ENCODE peak calls at places on chromosome 11, in eight cellular contexts. X is CD4-positive, alpha-beta T cell; B is GDM1; Q is ELF-1; K is mucosa of gallbladder; R is hypothalamus; M is spleen; G is GM06990. U is an unnamed sample.

GRCh38 chr11:23540101-23540561 is 679.9 kb upstream of the CCDC179 start:
- DNase-seq in X (no peak), B (peak), Q (peak), K (no peak), R (no peak), M (no peak), G (no peak), U (peak)

GRCh38 chr11:66854231-66854661 is 2.6 kb upstream of the LRFN4 start:
- DNase-seq in X (no peak), B (no peak), Q (no peak), K (no peak), R (no peak), M (peak), G (no peak), U (no peak)

GRCh38 chr11:5808500-5809121 is at the start of gene OR52N2:
- DNase-seq in X (peak), B (peak), Q (peak), K (peak), R (peak), M (peak), G (peak), U (peak)

GRCh38 chr11:77503006-77503405 is 29.1 kb upstream of the PAK1 start:
- DNase-seq in X (no peak), B (no peak), Q (peak), K (peak), R (no peak), M (no peak), G (no peak), U (no peak)

GRCh38 chr11:130464289-130464812 is 15.9 kb downstream of the ADAMTS15 start:
- DNase-seq in X (no peak), B (no peak), Q (no peak), K (no peak), R (no peak), M (no peak), G (no peak), U (no peak)

GRCh38 chr11:17563248-17563647 is 16.2 kb downstream of the OTOG start:
- DNase-seq in X (no peak), B (no peak), Q (peak), K (no peak), R (no peak), M (no peak), G (no peak), U (peak)

GRCh38 chr11:107182983-107183382 is 164.7 kb upstream of the GUCY1A2 start:
- DNase-seq in X (no peak), B (no peak), Q (no peak), K (no peak), R (no peak), M (no peak), G (no peak), U (peak)

GRCh38 chr11:21390430-21390829 is 721.0 kb downstream of the NELL1 start:
- DNase-seq in X (no peak), B (no peak), Q (no peak), K (no peak), R (no peak), M (no peak), G (no peak), U (no peak)

GRCh38 chr11:102114032-102114431 is 3.8 kb downstream of the YAP1 start:
- DNase-seq in X (no peak), B (no peak), Q (peak), K (no peak), R (no peak), M (no peak), G (no peak), U (no peak)

GRCh38 chr11:66720223-66720898 is 8.7 kb downstream of the SPTBN2 start:
- DNase-seq in X (no peak), B (no peak), Q (peak), K (peak), R (no peak), M (peak), G (no peak), U (peak)

GRCh38 chr11:116482716-116483115 is 290.1 kb downstream of the BUD13 start:
- DNase-seq in X (no peak), B (no peak), Q (no peak), K (no peak), R (no peak), M (no peak), G (no peak), U (no peak)

GRCh38 chr11:71977743-71978418 is 20.8 kb upstream of the IL18BP start:
- DNase-seq in X (peak), B (peak), Q (no peak), K (peak), R (peak), M (no peak), G (no peak), U (peak)